ENCODE peak calls at places on chromosomes 11 and 22, in ten cellular contexts. Q, M, L, K, U, J, T, P, Z and I are unnamed samples.
A peak's percentile ranks its signal among the peaks of the same experiment; 100 is the strongest.

GRCh38 chr11:77086521-77087472 is 15.8 kb upstream of the OMP start:
- DNase-seq in Q (no peak), M (no peak), L (no peak), K (no peak), U (no peak), J (no peak), T (no peak), P (no peak), Z (no peak), I (no peak)

GRCh38 chr22:20093437-20093836 is 13.4 kb downstream of the DGCR8 start:
- DNase-seq in Q (no peak), M (no peak), L (no peak), K (no peak), U (no peak), J (no peak), T (no peak), P (no peak), Z (no peak), I (no peak)

GRCh38 chr11:94649254-94649653 is 82.1 kb downstream of the PIWIL4 start:
- DNase-seq in Q (no peak), M (no peak), L (no peak), K (no peak), U (no peak), J (no peak), T (no peak), P (no peak), Z (no peak), I (no peak)

GRCh38 chr11:103295704-103296103 is 186.5 kb downstream of the DYNC2H1 start:
- DNase-seq in Q (no peak), M (no peak), L (no peak), K (no peak), U (no peak), J (no peak), T (no peak), P (no peak), Z (no peak), I (no peak)

GRCh38 chr22:42016111-42016510 is 17.5 kb downstream of the WBP2NL start:
- DNase-seq in Q (no peak), M (no peak), L (no peak), K (no peak), U (no peak), J (no peak), T (no peak), P (no peak), Z (no peak), I (no peak)

GRCh38 chr11:32039149-32039548 is 51.7 kb upstream of the RCN1 start:
- DNase-seq in Q (no peak), M (no peak), L (no peak), K (no peak), U (no peak), J (no peak), T (no peak), P (no peak), Z (peak; percentile 8), I (no peak)

GRCh38 chr11:64489831-64490441 is 101.1 kb upstream of the SLC22A12 start:
- DNase-seq in Q (peak; percentile 30), M (peak; percentile 86), L (peak; percentile 17), K (no peak), U (peak; percentile 21), J (no peak), T (peak; percentile 66), P (peak; percentile 7), Z (peak; percentile 26), I (peak; percentile 18)

GRCh38 chr22:20522134-20522827 is 14.9 kb downstream of the MED15 start:
- DNase-seq in Q (no peak), M (no peak), L (no peak), K (no peak), U (no peak), J (no peak), T (no peak), P (no peak), Z (no peak), I (no peak)

GRCh38 chr11:120219157-120219934 is 8.5 kb downstream of the OAF start:
- DNase-seq in Q (no peak), M (no peak), L (no peak), K (no peak), U (no peak), J (no peak), T (no peak), P (no peak), Z (no peak), I (no peak)

GRCh38 chr22:41595703-41596102 is 6.1 kb upstream of the PMM1 start:
- DNase-seq in Q (no peak), M (no peak), L (no peak), K (no peak), U (no peak), J (no peak), T (no peak), P (no peak), Z (no peak), I (no peak)

GRCh38 chr11:34357646-34358257 is at the start of gene ABTB2:
- DNase-seq in Q (peak; percentile 95), M (peak; percentile 99), L (peak; percentile 98), K (peak; percentile 95), U (peak; percentile 91), J (peak; percentile 85), T (peak; percentile 94), P (peak; percentile 96), Z (peak; percentile 93), I (peak; percentile 95)

GRCh38 chr11:61537326-61537725 is 28.8 kb downstream of the LRRC10B start:
- DNase-seq in Q (no peak), M (no peak), L (no peak), K (no peak), U (no peak), J (no peak), T (no peak), P (no peak), Z (no peak), I (no peak)

GRCh38 chr11:68145120-68145866 is 24.1 kb upstream of the CHKA start:
- DNase-seq in Q (no peak), M (no peak), L (no peak), K (no peak), U (no peak), J (no peak), T (no peak), P (no peak), Z (no peak), I (no peak)

GRCh38 chr22:20873215-20873614 is 14.4 kb downstream of the SNAP29 start:
- DNase-seq in Q (no peak), M (no peak), L (no peak), K (no peak), U (no peak), J (no peak), T (no peak), P (no peak), Z (no peak), I (no peak)

GRCh38 chr22:34437140-34437539 is 516.9 kb upstream of the LARGE1 start:
- DNase-seq in Q (no peak), M (no peak), L (no peak), K (no peak), U (no peak), J (no peak), T (no peak), P (no peak), Z (no peak), I (no peak)

GRCh38 chr11:65204646-65205601 is 23.2 kb downstream of the CAPN1 start:
- DNase-seq in Q (no peak), M (peak; percentile 53), L (peak; percentile 38), K (peak; percentile 22), U (peak; percentile 4), J (no peak), T (peak; percentile 47), P (peak; percentile 13), Z (peak; percentile 64), I (peak; percentile 38)

GRCh38 chr22:41256254-41256897 is 15.6 kb upstream of the CHADL start:
- DNase-seq in Q (peak; percentile 71), M (no peak), L (no peak), K (no peak), U (no peak), J (no peak), T (no peak), P (peak; percentile 80), Z (no peak), I (no peak)

GRCh38 chr22:24423519-24424000 is 3.8 kb upstream of the ADORA2A start:
- DNase-seq in Q (no peak), M (peak; percentile 80), L (peak; percentile 58), K (peak; percentile 43), U (peak; percentile 22), J (no peak), T (no peak), P (no peak), Z (peak; percentile 72), I (peak; percentile 60)

GRCh38 chr11:34432822-34433221 is 5.9 kb upstream of the CAT start:
- DNase-seq in Q (no peak), M (no peak), L (no peak), K (no peak), U (peak; percentile 63), J (no peak), T (no peak), P (no peak), Z (no peak), I (no peak)

GRCh38 chr11:64653388-64653973 is 62.5 kb downstream of the SLC22A12 start:
- DNase-seq in Q (no peak), M (no peak), L (no peak), K (no peak), U (no peak), J (no peak), T (no peak), P (no peak), Z (no peak), I (no peak)

GRCh38 chr22:46163498-46163897 is 13.2 kb downstream of the PPARA start:
- DNase-seq in Q (no peak), M (no peak), L (no peak), K (no peak), U (no peak), J (no peak), T (no peak), P (no peak), Z (no peak), I (no peak)

GRCh38 chr11:108715239-108715638 is 50.4 kb downstream of the DDX10 start:
- DNase-seq in Q (no peak), M (no peak), L (no peak), K (no peak), U (no peak), J (no peak), T (no peak), P (no peak), Z (no peak), I (no peak)

GRCh38 chr11:115566185-115566765 is 62.1 kb upstream of the CADM1 start:
- DNase-seq in Q (no peak), M (no peak), L (no peak), K (no peak), U (no peak), J (no peak), T (no peak), P (no peak), Z (no peak), I (no peak)

GRCh38 chr11:17991799-17992433 is 20.9 kb downstream of the SERGEF start:
- DNase-seq in Q (peak; percentile 43), M (peak; percentile 59), L (peak; percentile 30), K (peak; percentile 13), U (peak; percentile 54), J (no peak), T (peak; percentile 27), P (peak; percentile 70), Z (no peak), I (peak; percentile 41)

GRCh38 chr11:6259638-6260019 is at the start of gene CCKBR:
- DNase-seq in Q (no peak), M (peak; percentile 50), L (peak; percentile 19), K (no peak), U (no peak), J (no peak), T (no peak), P (no peak), Z (no peak), I (no peak)

GRCh38 chr22:19407649-19408606 is 23.6 kb downstream of the HIRA start:
- DNase-seq in Q (no peak), M (no peak), L (no peak), K (no peak), U (no peak), J (no peak), T (no peak), P (peak; percentile 29), Z (no peak), I (no peak)

GRCh38 chr11:103202048-103202651 is 92.9 kb downstream of the DYNC2H1 start:
- DNase-seq in Q (peak; percentile 23), M (no peak), L (no peak), K (no peak), U (peak; percentile 10), J (no peak), T (no peak), P (peak; percentile 63), Z (no peak), I (no peak)